ENCODE peak calls at places on chromosomes 3 and 15, in eight cellular contexts. One of them, this sample, is unnamed.

GRCh38 chr15:40914013-40914412 is 15.1 kb upstream of the DLL4 start:
- DNase-seq in astrocyte: no peak
- DNase-seq in HCT116: no peak
- DNase-seq in hepatocyte: no peak
- DNase-seq in PC-3: no peak
- DNase-seq in GM23248: no peak
- DNase-seq in GM23338: no peak
- DNase-seq in fibroblast of lung: no peak
- DNase-seq in this sample: no peak

GRCh38 chr3:34483290-34483887 is 685.0 kb downstream of the PDCD6IP start:
- DNase-seq in astrocyte: no peak
- DNase-seq in HCT116: no peak
- DNase-seq in GM23338: no peak
- DNase-seq in fibroblast of lung: no peak
- DNase-seq in GM23248: no peak
- DNase-seq in hepatocyte: no peak
- DNase-seq in PC-3: no peak
- DNase-seq in this sample: no peak

GRCh38 chr3:167837430-167837829 is 101.9 kb downstream of the SERPINI1 start:
- DNase-seq in astrocyte: no peak
- DNase-seq in GM23338: no peak
- DNase-seq in HCT116: no peak
- DNase-seq in GM23248: no peak
- DNase-seq in hepatocyte: no peak
- DNase-seq in PC-3: peak; percentile 52
- DNase-seq in fibroblast of lung: peak; percentile 52
- DNase-seq in this sample: no peak

GRCh38 chr15:89111352-89111751 is 23.1 kb downstream of the ABHD2 start:
- DNase-seq in GM23248: no peak
- DNase-seq in fibroblast of lung: no peak
- DNase-seq in astrocyte: no peak
- DNase-seq in GM23338: no peak
- DNase-seq in HCT116: no peak
- DNase-seq in hepatocyte: no peak
- DNase-seq in PC-3: no peak
- DNase-seq in this sample: no peak

GRCh38 chr3:14324224-14324944 is 78.0 kb upstream of the SLC6A6 start:
- DNase-seq in GM23338: no peak
- DNase-seq in HCT116: peak; percentile 19
- DNase-seq in fibroblast of lung: no peak
- DNase-seq in astrocyte: no peak
- DNase-seq in PC-3: peak; percentile 82
- DNase-seq in hepatocyte: no peak
- DNase-seq in GM23248: peak; percentile 19
- DNase-seq in this sample: no peak

GRCh38 chr3:186757686-186758220 is 25.6 kb upstream of the EIF4A2 start:
- DNase-seq in GM23248: no peak
- DNase-seq in PC-3: no peak
- DNase-seq in astrocyte: no peak
- DNase-seq in HCT116: no peak
- DNase-seq in GM23338: no peak
- DNase-seq in fibroblast of lung: no peak
- DNase-seq in hepatocyte: no peak
- DNase-seq in this sample: no peak

GRCh38 chr3:189999718-190000117 is 121.0 kb downstream of the P3H2 start:
- DNase-seq in astrocyte: peak; percentile 27
- DNase-seq in HCT116: no peak
- DNase-seq in hepatocyte: no peak
- DNase-seq in GM23338: no peak
- DNase-seq in GM23248: no peak
- DNase-seq in PC-3: peak; percentile 19
- DNase-seq in fibroblast of lung: no peak
- DNase-seq in this sample: no peak

GRCh38 chr3:57120803-57121174 is 44.4 kb downstream of the IL17RD start:
- DNase-seq in fibroblast of lung: no peak
- DNase-seq in GM23248: no peak
- DNase-seq in HCT116: no peak
- DNase-seq in hepatocyte: no peak
- DNase-seq in astrocyte: no peak
- DNase-seq in PC-3: no peak
- DNase-seq in GM23338: no peak
- DNase-seq in this sample: no peak

GRCh38 chr3:39148116-39149058 is 5.0 kb downstream of the CSRNP1 start:
- DNase-seq in fibroblast of lung: peak; percentile 23
- DNase-seq in HCT116: no peak
- DNase-seq in GM23248: peak; percentile 45
- DNase-seq in PC-3: no peak
- DNase-seq in GM23338: no peak
- DNase-seq in astrocyte: peak; percentile 44
- DNase-seq in hepatocyte: peak; percentile 61
- DNase-seq in this sample: no peak

GRCh38 chr15:60993008-60993407 is 236.1 kb downstream of the RORA start:
- DNase-seq in astrocyte: peak; percentile 68
- DNase-seq in hepatocyte: no peak
- DNase-seq in fibroblast of lung: peak; percentile 20
- DNase-seq in GM23338: no peak
- DNase-seq in PC-3: no peak
- DNase-seq in GM23248: peak; percentile 45
- DNase-seq in HCT116: no peak
- DNase-seq in this sample: no peak

GRCh38 chr3:129836381-129837056 is 57.0 kb downstream of the TMCC1 start:
- DNase-seq in PC-3: no peak
- DNase-seq in GM23248: peak; percentile 22
- DNase-seq in astrocyte: no peak
- DNase-seq in fibroblast of lung: no peak
- DNase-seq in HCT116: no peak
- DNase-seq in GM23338: peak; percentile 38
- DNase-seq in hepatocyte: no peak
- DNase-seq in this sample: no peak

GRCh38 chr15:25171856-25172687 is 217.3 kb downstream of the SNRPN start:
- DNase-seq in fibroblast of lung: no peak
- DNase-seq in GM23248: no peak
- DNase-seq in PC-3: no peak
- DNase-seq in GM23338: no peak
- DNase-seq in hepatocyte: peak; percentile 1
- DNase-seq in astrocyte: no peak
- DNase-seq in HCT116: no peak
- DNase-seq in this sample: no peak

GRCh38 chr3:132180337-132180791 is 136.8 kb upstream of the ACP3 start:
- DNase-seq in PC-3: peak; percentile 89
- DNase-seq in GM23338: peak; percentile 94
- DNase-seq in fibroblast of lung: peak; percentile 76
- DNase-seq in HCT116: peak; percentile 34
- DNase-seq in astrocyte: peak; percentile 34
- DNase-seq in GM23248: peak; percentile 78
- DNase-seq in hepatocyte: peak; percentile 75
- DNase-seq in this sample: peak; percentile 63

GRCh38 chr3:49552087-49552486 is 2.2 kb upstream of the BSN start:
- DNase-seq in GM23248: no peak
- DNase-seq in astrocyte: no peak
- DNase-seq in GM23338: no peak
- DNase-seq in fibroblast of lung: no peak
- DNase-seq in HCT116: no peak
- DNase-seq in PC-3: no peak
- DNase-seq in hepatocyte: no peak
- DNase-seq in this sample: no peak

GRCh38 chr15:63495343-63495742 is 9.1 kb upstream of the USP3 start:
- DNase-seq in GM23338: no peak
- DNase-seq in hepatocyte: no peak
- DNase-seq in GM23248: no peak
- DNase-seq in fibroblast of lung: no peak
- DNase-seq in PC-3: no peak
- DNase-seq in HCT116: no peak
- DNase-seq in astrocyte: no peak
- DNase-seq in this sample: no peak

GRCh38 chr3:115830764-115831395 is 207.6 kb downstream of the GAP43 start:
- DNase-seq in PC-3: no peak
- DNase-seq in GM23338: no peak
- DNase-seq in astrocyte: peak; percentile 32
- DNase-seq in fibroblast of lung: no peak
- DNase-seq in hepatocyte: no peak
- DNase-seq in GM23248: no peak
- DNase-seq in HCT116: no peak
- DNase-seq in this sample: peak; percentile 65
- H2AFZ ChIP-seq in PC-3: no peak overlapping the region
- H2AFZ ChIP-seq in GM23338: peak overlapping the region; percentile 14
- H2AFZ ChIP-seq in astrocyte: no peak overlapping the region
- H2AFZ ChIP-seq in fibroblast of lung: no peak overlapping the region
- H2AFZ ChIP-seq in hepatocyte: no peak overlapping the region
- H2AFZ ChIP-seq in GM23248: no peak overlapping the region
- H2AFZ ChIP-seq in HCT116: no peak overlapping the region
- H2AFZ ChIP-seq in this sample: peak overlapping the region; percentile 79

DNA sequence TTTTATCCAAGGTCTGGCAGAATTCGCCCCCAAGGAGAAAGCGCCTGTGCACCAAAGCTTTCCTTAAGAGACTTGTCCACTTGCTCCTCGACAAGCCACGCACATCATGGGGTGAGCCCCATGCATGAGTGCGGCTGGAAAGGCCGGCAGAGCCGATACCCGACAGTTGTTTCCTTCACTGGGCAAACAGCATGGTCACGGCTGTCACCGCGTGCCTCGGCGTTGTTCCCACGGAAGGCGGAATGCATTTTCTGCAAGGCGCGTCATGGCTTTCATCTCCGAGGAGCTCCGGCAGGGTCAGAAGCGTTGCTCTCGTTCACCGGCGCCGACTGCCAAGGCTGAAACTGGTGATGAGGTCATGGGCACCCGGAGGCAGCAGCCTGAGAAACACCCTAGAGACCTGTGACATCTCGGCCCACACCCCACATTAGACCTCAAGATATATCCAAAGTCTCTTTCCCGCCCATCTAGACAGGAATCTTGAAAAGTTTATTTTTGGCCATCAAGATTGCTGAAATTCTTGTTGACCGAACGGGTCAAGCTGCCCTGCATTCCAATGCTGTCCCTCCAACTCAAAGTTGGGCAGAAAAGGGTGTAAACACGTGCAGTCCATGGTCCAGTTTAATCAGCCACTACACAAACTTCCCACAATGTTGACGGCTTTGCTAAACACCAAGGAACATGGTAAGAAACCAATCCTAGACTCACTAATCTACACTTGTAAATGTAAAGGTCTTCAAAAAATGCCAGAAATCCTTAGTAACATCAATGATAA is 604 bp upstream of the TJP1 start:
- DNase-seq in astrocyte: peak; percentile 80
- DNase-seq in PC-3: peak; percentile 67
- DNase-seq in hepatocyte: peak; percentile 76
- DNase-seq in GM23338: peak; percentile 70
- DNase-seq in HCT116: peak; percentile 52
- DNase-seq in GM23248: peak; percentile 98
- DNase-seq in fibroblast of lung: peak; percentile 73
- DNase-seq in this sample: peak; percentile 59
- TF ChIP-seq EZH2 in astrocyte: no peak
- TF ChIP-seq EZH2 in PC-3: no peak
- TF ChIP-seq EZH2 in hepatocyte: no peak
- TF ChIP-seq EZH2 in GM23338: no peak
- TF ChIP-seq EZH2 in HCT116: no peak
- TF ChIP-seq EZH2 in GM23248: no peak
- TF ChIP-seq EZH2 in fibroblast of lung: no peak
- TF ChIP-seq EZH2 in this sample: no peak

GRCh38 chr3:111570404-111571030 is 24.6 kb downstream of the ZBED2 start:
- DNase-seq in fibroblast of lung: no peak
- DNase-seq in GM23338: peak; percentile 19
- DNase-seq in hepatocyte: no peak
- DNase-seq in PC-3: no peak
- DNase-seq in HCT116: no peak
- DNase-seq in GM23248: no peak
- DNase-seq in astrocyte: no peak
- DNase-seq in this sample: no peak
- H3K4me2 ChIP-seq in fibroblast of lung: no peak overlapping the region
- H3K4me2 ChIP-seq in GM23338: no peak overlapping the region
- H3K4me2 ChIP-seq in hepatocyte: no peak overlapping the region
- H3K4me2 ChIP-seq in PC-3: no peak overlapping the region
- H3K4me2 ChIP-seq in HCT116: no peak overlapping the region
- H3K4me2 ChIP-seq in GM23248: no peak overlapping the region
- H3K4me2 ChIP-seq in astrocyte: no peak overlapping the region
- H3K4me2 ChIP-seq in this sample: no peak overlapping the region

GRCh38 chr3:12681586-12682371 is 17.9 kb upstream of the RAF1 start:
- DNase-seq in hepatocyte: no peak
- DNase-seq in fibroblast of lung: peak; percentile 73
- DNase-seq in GM23248: peak; percentile 92
- DNase-seq in GM23338: no peak
- DNase-seq in astrocyte: peak; percentile 55
- DNase-seq in PC-3: peak; percentile 25
- DNase-seq in HCT116: no peak
- DNase-seq in this sample: peak; percentile 73
- H2AFZ ChIP-seq in hepatocyte: no peak overlapping the region
- H2AFZ ChIP-seq in fibroblast of lung: peak overlapping the region; percentile 85
- H2AFZ ChIP-seq in GM23248: peak overlapping the region; percentile 88
- H2AFZ ChIP-seq in GM23338: no peak overlapping the region
- H2AFZ ChIP-seq in astrocyte: peak overlapping the region; percentile 8
- H2AFZ ChIP-seq in PC-3: no peak overlapping the region
- H2AFZ ChIP-seq in HCT116: peak overlapping the region; percentile 57
- H2AFZ ChIP-seq in this sample: peak overlapping the region; percentile 90

GRCh38 chr3:134796313-134797079 is 1.4 kb downstream of the EPHB1 start:
- DNase-seq in hepatocyte: peak; percentile 26
- DNase-seq in GM23338: peak; percentile 68
- DNase-seq in HCT116: no peak
- DNase-seq in fibroblast of lung: peak; percentile 3
- DNase-seq in GM23248: peak; percentile 50
- DNase-seq in astrocyte: peak; percentile 4
- DNase-seq in PC-3: peak; percentile 1
- DNase-seq in this sample: peak; percentile 7

GRCh38 chr3:134795776-134796312 is 784 bp downstream of the EPHB1 start:
- DNase-seq in hepatocyte: peak; percentile 26
- DNase-seq in GM23248: peak; percentile 71
- DNase-seq in astrocyte: peak; percentile 33
- DNase-seq in PC-3: no peak
- DNase-seq in HCT116: no peak
- DNase-seq in GM23338: peak; percentile 56
- DNase-seq in fibroblast of lung: peak; percentile 26
- DNase-seq in this sample: peak; percentile 26

GRCh38 chr3:134798681-134799311 is 3.7 kb downstream of the EPHB1 start:
- DNase-seq in GM23338: no peak
- DNase-seq in HCT116: no peak
- DNase-seq in GM23248: no peak
- DNase-seq in PC-3: no peak
- DNase-seq in hepatocyte: no peak
- DNase-seq in fibroblast of lung: no peak
- DNase-seq in astrocyte: no peak
- DNase-seq in this sample: no peak

GRCh38 chr3:134797816-134798451 is 2.9 kb downstream of the EPHB1 start:
- DNase-seq in GM23248: no peak
- DNase-seq in GM23338: no peak
- DNase-seq in hepatocyte: no peak
- DNase-seq in astrocyte: no peak
- DNase-seq in HCT116: no peak
- DNase-seq in fibroblast of lung: no peak
- DNase-seq in PC-3: no peak
- DNase-seq in this sample: no peak

GRCh38 chr3:134797080-134797801 is 2.2 kb downstream of the EPHB1 start:
- DNase-seq in hepatocyte: no peak
- DNase-seq in astrocyte: no peak
- DNase-seq in GM23338: peak; percentile 32
- DNase-seq in fibroblast of lung: no peak
- DNase-seq in PC-3: no peak
- DNase-seq in HCT116: no peak
- DNase-seq in GM23248: no peak
- DNase-seq in this sample: no peak
- TF ChIP-seq EZH2 in hepatocyte: no peak
- TF ChIP-seq EZH2 in astrocyte: no peak
- TF ChIP-seq EZH2 in GM23338: peak; percentile 14
- TF ChIP-seq EZH2 in fibroblast of lung: peak; percentile 88
- TF ChIP-seq EZH2 in PC-3: no peak
- TF ChIP-seq EZH2 in HCT116: no peak
- TF ChIP-seq EZH2 in GM23248: no peak
- TF ChIP-seq EZH2 in this sample: no peak

This sample was measured in mammary epithelial cell.